ENCODE peak calls at places on chromosomes 6 and 20, in four cellular contexts. B is HepG2, M is K562, D is GM12878. L is an unnamed sample.

GRCh38 chr6:16725145-16725864 is 36.0 kb downstream of the ATXN1 start:
- DNase-seq in D (no peak), M (no peak), B (no peak), L (no peak)

GRCh38 chr6:21842875-21843274 is 249.3 kb downstream of the SOX4 start:
- DNase-seq in B (no peak), M (no peak), D (no peak), L (no peak)

GRCh38 chr6:143299253-143300166 is 151.0 kb downstream of the ADAT2 start:
- DNase-seq in D (no peak), B (no peak), M (no peak), L (no peak)

GRCh38 chr6:155212106-155212505 is 51.7 kb upstream of the CLDN20 start:
- DNase-seq in M (no peak), D (no peak), B (no peak), L (no peak)

GRCh38 chr20:24470782-24471582 is 1.6 kb downstream of the SYNDIG1 start:
- DNase-seq in M (no peak), D (no peak), B (no peak), L (peak)

GRCh38 chr20:46551508-46552280 is 1.2 kb upstream of the OCSTAMP start:
- DNase-seq in M (no peak), D (no peak), B (peak), L (peak)

GRCh38 chr6:116370328-116370716 is 425 bp upstream of the DSE start:
- DNase-seq in D (no peak), M (no peak), B (no peak), L (no peak)

GRCh38 chr6:163883946-163884345 is 469.4 kb downstream of the QKI start:
- DNase-seq in B (no peak), D (no peak), M (no peak), L (no peak)

GRCh38 chr6:31901415-31901952 is 402 bp downstream of the ZBTB12 start:
- DNase-seq in B (no peak), D (no peak), M (peak), L (peak)

GRCh38 chr20:20525214-20525613 is 157.3 kb downstream of the INSM1 start:
- DNase-seq in D (no peak), B (no peak), M (no peak), L (no peak)

GRCh38 chr6:119587537-119587936 is 238.0 kb upstream of the MAN1A1 start:
- DNase-seq in M (no peak), B (no peak), D (no peak), L (no peak)

GRCh38 chr6:46014511-46015118 is 1.0 kb downstream of the CLIC5 start:
- DNase-seq in M (no peak), B (no peak), D (no peak), L (peak)

GRCh38 chr6:166483026-166483425 is 100.3 kb upstream of the MPC1 start:
- DNase-seq in D (no peak), M (no peak), B (no peak), L (no peak)

GRCh38 chr20:6162239-6162638 is 39.4 kb upstream of the FERMT1 start:
- DNase-seq in M (no peak), D (no peak), B (no peak), L (no peak)

GRCh38 chr20:47453167-47453782 is 48.4 kb upstream of the NCOA3 start:
- DNase-seq in D (peak), B (peak), M (no peak), L (no peak)

GRCh38 chr20:51087306-51087705 is 64.4 kb upstream of the KCNG1 start:
- DNase-seq in M (no peak), B (no peak), D (no peak), L (no peak)

GRCh38 chr6:106084106-106084963 is 1.8 kb upstream of the PRDM1 start:
- DNase-seq in M (peak), D (peak), B (peak), L (peak)

GRCh38 chr6:68447112-68447511 is 188.0 kb upstream of the ADGRB3 start:
- DNase-seq in M (no peak), B (no peak), D (no peak), L (peak)

GRCh38 chr6:109024784-109025183 is 69.9 kb downstream of the SESN1 start:
- DNase-seq in B (no peak), M (peak), D (no peak), L (peak)

GRCh38 chr20:47438464-47439381 is 63.0 kb upstream of the NCOA3 start:
- DNase-seq in D (peak), B (no peak), M (peak), L (no peak)

GRCh38 chr6:13445005-13445743 is 42.2 kb downstream of the GFOD1 start:
- DNase-seq in B (no peak), D (no peak), M (no peak), L (peak)

GRCh38 chr6:1515280-1515679 is 94.4 kb upstream of the FOXC1 start:
- DNase-seq in D (no peak), B (no peak), M (peak), L (no peak)

GRCh38 chr6:96202571-96202970 is 186.8 kb downstream of the FUT9 start:
- DNase-seq in B (no peak), D (no peak), M (no peak), L (no peak)

GRCh38 chr6:107847844-107848802 is 24.0 kb upstream of the SCML4 start:
- DNase-seq in D (no peak), B (peak), M (peak), L (peak)

GRCh38 chr6:148494226-148494625 is 151.6 kb downstream of the SASH1 start:
- DNase-seq in M (no peak), D (no peak), B (no peak), L (no peak)

GRCh38 chr20:47317127-47317895 is 39.2 kb downstream of the ZMYND8 start:
- DNase-seq in M (peak), B (peak), D (no peak), L (peak)

GRCh38 chr20:47688385-47689381 is 96.6 kb downstream of the SULF2 start:
- DNase-seq in M (no peak), B (no peak), D (no peak), L (peak)

GRCh38 chr6:30075094-30075986 is at the start of gene RNF39:
- DNase-seq in B (peak), D (no peak), M (peak), L (peak)

GRCh38 chr6:76612818-76613452 is 540.5 kb upstream of the IMPG1 start:
- DNase-seq in M (no peak), D (no peak), B (no peak), L (no peak)

GRCh38 chr20:23061713-23062561 is 12.5 kb upstream of the THBD start:
- DNase-seq in M (no peak), B (peak), D (no peak), L (peak)

GRCh38 chr20:5835870-5836269 is 85.7 kb downstream of the SHLD1 start:
- DNase-seq in M (no peak), D (no peak), B (no peak), L (no peak)

GRCh38 chr6:137415127-137415833 is 78.9 kb downstream of the OLIG3 start:
- DNase-seq in M (peak), D (no peak), B (peak), L (peak)

GRCh38 chr6:39225946-39226437 is 3.3 kb downstream of the KCNK5 start:
- DNase-seq in M (peak), B (no peak), D (peak), L (no peak)

GRCh38 chr6:28977351-28978136 is 27.6 kb downstream of the ZNF311 start:
- DNase-seq in M (no peak), D (no peak), B (no peak), L (peak)

GRCh38 chr20:62413896-62414481 is 6.9 kb upstream of the CABLES2 start:
- DNase-seq in M (no peak), D (no peak), B (no peak), L (peak)

DNA sequence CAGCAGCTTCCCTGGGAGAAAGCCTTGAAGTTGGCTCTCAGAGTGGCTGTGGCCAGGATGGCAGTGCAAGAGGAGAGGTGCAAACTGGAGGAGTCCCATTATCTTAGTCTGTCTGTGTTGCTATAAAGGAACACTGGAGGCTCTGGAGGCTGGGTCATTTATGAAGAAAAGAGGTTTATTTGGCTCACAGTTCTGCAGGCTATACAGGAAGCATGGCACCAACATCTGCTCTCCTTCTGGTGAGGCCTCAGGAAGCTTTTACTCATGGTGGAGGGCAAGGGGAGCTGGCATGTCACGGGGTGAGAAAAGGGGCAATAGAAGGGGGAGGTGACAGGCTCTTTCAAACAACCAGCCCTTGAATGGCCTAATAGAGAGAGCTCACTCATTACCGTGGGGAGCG is 47.1 kb downstream of the PSMG4 start:
- DNase-seq in D (no peak), B (no peak), M (no peak), L (no peak)
- TF ChIP-seq ETV6 in D (no peak), B (no peak), M (no peak), L (no peak)

DNA sequence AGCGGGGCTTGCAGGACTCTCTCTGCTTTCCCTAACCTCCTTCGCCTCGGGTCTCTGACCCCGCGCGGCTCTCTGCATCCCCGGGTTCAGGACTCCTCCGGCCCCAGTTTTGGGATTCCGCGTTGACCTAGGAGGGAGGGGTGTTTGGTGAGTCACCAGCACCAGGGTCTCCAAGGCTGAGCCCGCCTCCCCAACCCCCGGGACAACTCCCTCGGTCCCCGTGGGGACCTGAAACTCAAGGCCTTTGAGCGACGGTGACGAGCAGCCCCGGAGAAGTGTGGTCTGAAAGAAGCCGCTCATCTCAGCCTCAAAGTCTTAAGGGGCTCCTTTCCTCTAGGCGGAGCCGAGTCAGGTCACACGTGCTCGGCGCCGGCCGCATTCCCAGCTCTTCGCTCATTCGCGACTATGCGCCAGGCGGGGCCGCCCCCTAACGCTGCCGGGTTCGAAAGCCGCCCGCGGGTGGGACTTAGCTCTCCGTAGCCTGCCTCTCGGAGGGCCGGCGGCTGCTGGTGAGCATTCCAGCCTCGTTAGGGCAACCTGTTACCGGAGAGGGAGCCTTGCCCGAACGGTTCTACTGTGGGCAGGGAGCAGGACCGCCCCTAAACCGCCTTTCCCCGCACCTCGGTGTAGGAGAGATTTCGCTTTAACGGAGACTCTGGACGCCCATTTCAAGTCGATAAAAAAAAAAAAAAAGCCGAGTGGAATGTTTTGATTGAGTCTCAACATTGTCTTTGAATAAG is 3.0 kb upstream of the PRDM13 start:
- DNase-seq in M (peak), B (no peak), D (no peak), L (peak)
- TF ChIP-seq ETV6 in M (no peak), B (no peak), D (no peak), L (peak)

GRCh38 chr6:92460133-92460532 is 959.2 kb downstream of the EPHA7 start:
- DNase-seq in M (no peak), B (no peak), D (no peak), L (no peak)
- TF ChIP-seq ETV6 in M (no peak), B (no peak), D (no peak), L (no peak)

GRCh38 chr6:114024746-114025145 is 53.8 kb upstream of the HDAC2 start:
- DNase-seq in B (no peak), D (no peak), M (no peak), L (no peak)
- TF ChIP-seq ETV6 in B (no peak), D (no peak), M (no peak), L (no peak)

DNA sequence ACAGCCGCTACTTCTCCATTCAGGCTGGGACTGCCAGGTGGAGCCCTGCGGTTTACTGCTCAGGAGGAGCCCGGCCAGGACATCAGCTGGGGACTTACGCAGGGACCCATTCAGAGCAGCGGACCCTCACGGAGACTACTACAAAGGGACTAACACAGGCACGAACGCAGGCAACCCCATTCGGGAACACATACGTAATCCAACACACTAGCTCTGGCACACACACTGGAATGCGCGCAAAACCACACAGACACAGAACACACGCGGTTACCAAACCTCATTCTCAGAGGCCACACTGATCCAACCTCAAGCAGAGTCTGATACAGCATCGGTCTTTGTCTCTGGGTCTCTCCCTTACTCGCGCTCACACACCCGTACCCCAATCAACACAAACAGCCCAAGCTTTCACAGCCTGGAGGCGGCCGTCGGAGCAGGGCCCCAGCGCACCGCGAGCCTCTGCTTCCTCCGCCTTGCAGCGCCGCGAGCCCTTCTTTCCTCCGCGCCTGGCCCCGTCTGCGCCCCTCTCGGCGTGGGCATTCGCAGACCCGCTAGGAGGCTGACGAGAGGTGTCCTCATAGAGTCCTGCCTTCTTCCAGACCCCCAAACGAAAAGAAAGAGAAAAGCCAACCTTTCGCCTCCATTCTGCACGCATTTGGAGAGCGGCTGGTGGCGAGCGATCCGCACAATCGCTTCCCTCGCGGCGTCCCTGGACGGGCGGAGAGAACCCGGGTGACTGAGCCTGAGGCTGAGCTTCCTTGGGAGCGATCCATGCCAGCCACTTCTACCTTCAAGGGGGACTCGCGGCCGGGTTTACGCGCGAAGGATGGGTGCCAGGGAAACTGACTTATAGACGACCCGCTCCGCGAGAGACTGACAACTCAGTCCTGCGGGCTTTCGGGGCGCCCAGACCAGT is 961 bp upstream of the SLC32A1 start:
- DNase-seq in B (no peak), D (no peak), M (no peak), L (peak)
- TF ChIP-seq ETV6 in B (no peak), D (no peak), M (no peak), L (no peak)

DNA sequence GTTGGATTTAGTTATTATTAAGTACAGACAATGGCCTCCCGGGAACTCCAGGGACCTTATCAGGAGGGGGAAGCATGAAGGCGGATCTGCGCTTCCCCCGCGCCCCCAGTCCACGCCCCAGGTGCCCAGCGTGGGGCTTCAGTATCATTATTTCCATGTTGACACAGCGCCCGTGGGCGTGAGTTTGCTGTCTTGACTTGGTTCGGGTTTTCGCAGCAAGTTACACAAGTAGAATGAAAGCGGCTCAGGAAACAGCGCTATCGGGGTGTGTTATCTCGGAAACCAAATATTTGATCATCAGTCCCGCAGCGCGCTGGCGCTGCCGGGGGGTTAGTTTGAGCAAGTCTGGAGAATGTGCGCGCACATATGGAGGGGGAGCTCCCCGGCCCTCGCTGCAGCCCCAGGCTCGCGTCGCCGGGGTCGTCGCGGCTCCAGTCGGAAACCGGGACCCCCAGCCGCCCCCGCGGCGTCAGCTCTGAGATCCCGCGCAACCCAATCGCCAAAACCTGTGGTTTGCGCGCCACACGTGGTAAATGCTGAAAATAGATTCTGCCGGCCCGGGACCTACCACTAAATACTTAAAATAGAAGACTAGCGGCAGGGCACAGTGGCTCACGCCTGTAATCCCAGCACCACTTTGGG is 2.2 kb downstream of the BMP7 start:
- DNase-seq in M (no peak), B (peak), D (no peak), L (no peak)
- TF ChIP-seq ETV6 in M (no peak), B (no peak), D (peak), L (no peak)

GRCh38 chr6:121157913-121158312 is 176.4 kb downstream of the TBC1D32 start:
- DNase-seq in D (no peak), M (no peak), B (no peak), L (no peak)
- TF ChIP-seq ETV6 in D (no peak), M (no peak), B (no peak), L (no peak)

GRCh38 chr6:33288942-33289783 is at the start of the genes PFDN6 and WDR46:
- DNase-seq in D (peak), B (peak), M (peak), L (peak)
- TF ChIP-seq ETV6 in D (no peak), B (no peak), M (no peak), L (no peak)

L was measured in WTC11.